ENCODE peak calls at places on chromosomes 1 and 21, in eight cellular contexts. J is HCT116, V is SK-N-SH, W is HepG2, T is endothelial cell of umbilical vein, Z is H1, G is K562, K is GM12878. X is an unnamed sample.
A peak's percentile ranks its signal among the peaks of the same experiment; 100 is the strongest.

GRCh38 chr1:192573499-192573898 is 2.1 kb upstream of the RGS1 start:
- DNase-seq in G (no peak), J (no peak), W (no peak), Z (no peak), V (no peak), T (no peak), K (no peak), X (peak; percentile 16)

GRCh38 chr1:81432089-81432488 is 368.6 kb upstream of the ADGRL2 start:
- DNase-seq in T (no peak), W (no peak), Z (no peak), G (no peak), K (no peak), V (no peak), J (no peak), X (no peak)

GRCh38 chr1:22291494-22291893 is 148.6 kb upstream of the WNT4 start:
- DNase-seq in T (no peak), K (no peak), Z (peak; percentile 34), W (no peak), V (peak; percentile 33), J (no peak), G (no peak), X (no peak)

GRCh38 chr1:70487910-70488665 is 77.0 kb downstream of the CTH start:
- DNase-seq in G (peak; percentile 19), Z (peak; percentile 63), V (peak; percentile 45), T (peak; percentile 51), W (peak; percentile 43), K (peak; percentile 16), J (peak; percentile 46), X (peak; percentile 91)

GRCh38 chr1:224333309-224333926 is 3.4 kb upstream of the NVL start:
- DNase-seq in W (peak; percentile 60), K (peak; percentile 56), V (peak; percentile 57), T (peak; percentile 80), G (peak; percentile 49), J (peak; percentile 57), Z (no peak), X (peak; percentile 81)

GRCh38 chr1:239742416-239743109 is 349.1 kb upstream of the FMN2 start:
- DNase-seq in T (no peak), G (no peak), J (no peak), Z (no peak), W (no peak), V (no peak), K (no peak), X (no peak)

GRCh38 chr1:162159515-162159914 is 90.0 kb downstream of the NOS1AP start:
- DNase-seq in K (no peak), W (peak; percentile 54), G (no peak), V (no peak), J (no peak), Z (no peak), T (no peak), X (no peak)

GRCh38 chr21:45098867-45099266 is 24.5 kb downstream of the ADARB1 start:
- DNase-seq in K (no peak), W (peak; percentile 32), V (peak; percentile 54), T (peak; percentile 46), J (no peak), Z (no peak), G (peak; percentile 46), X (peak; percentile 58)

GRCh38 chr1:32702599-32703478 is at the start of gene SYNC:
- DNase-seq in K (no peak), W (no peak), G (peak; percentile 99), J (no peak), Z (no peak), V (peak; percentile 86), T (no peak), X (peak; percentile 51)

GRCh38 chr1:9861371-9861770 is 37.6 kb upstream of the CLSTN1 start:
- DNase-seq in G (no peak), Z (no peak), V (no peak), K (no peak), W (no peak), T (no peak), J (no peak), X (peak; percentile 57)

GRCh38 chr1:25571522-25571970 is 28.1 kb downstream of the LDLRAP1 start:
- DNase-seq in G (no peak), K (no peak), V (no peak), J (no peak), W (no peak), Z (no peak), T (no peak), X (no peak)

GRCh38 chr1:38265293-38266196 is 219.0 kb upstream of the POU3F1 start:
- DNase-seq in Z (no peak), K (no peak), G (peak; percentile 27), V (no peak), T (no peak), W (no peak), J (no peak), X (no peak)

GRCh38 chr1:162179121-162179520 is 109.6 kb downstream of the NOS1AP start:
- DNase-seq in Z (no peak), W (no peak), J (no peak), K (no peak), V (no peak), G (no peak), T (no peak), X (no peak)

GRCh38 chr21:44082648-44083436 is 24.4 kb upstream of the PWP2 start:
- DNase-seq in T (no peak), W (no peak), V (no peak), G (no peak), J (no peak), Z (no peak), K (no peak), X (no peak)

GRCh38 chr1:220921498-220921897 is 42.3 kb downstream of the HLX start:
- DNase-seq in K (no peak), T (no peak), G (no peak), Z (no peak), W (no peak), J (no peak), V (no peak), X (no peak)

GRCh38 chr1:67674260-67675011 is 10.6 kb upstream of the GADD45A start:
- DNase-seq in K (no peak), V (peak; percentile 75), T (peak; percentile 96), J (no peak), Z (no peak), W (no peak), G (no peak), X (peak; percentile 31)

GRCh38 chr1:241703001-241703400 is 50.9 kb downstream of the WDR64 start:
- DNase-seq in V (no peak), J (no peak), W (no peak), G (no peak), T (no peak), Z (no peak), K (no peak), X (no peak)

DNA sequence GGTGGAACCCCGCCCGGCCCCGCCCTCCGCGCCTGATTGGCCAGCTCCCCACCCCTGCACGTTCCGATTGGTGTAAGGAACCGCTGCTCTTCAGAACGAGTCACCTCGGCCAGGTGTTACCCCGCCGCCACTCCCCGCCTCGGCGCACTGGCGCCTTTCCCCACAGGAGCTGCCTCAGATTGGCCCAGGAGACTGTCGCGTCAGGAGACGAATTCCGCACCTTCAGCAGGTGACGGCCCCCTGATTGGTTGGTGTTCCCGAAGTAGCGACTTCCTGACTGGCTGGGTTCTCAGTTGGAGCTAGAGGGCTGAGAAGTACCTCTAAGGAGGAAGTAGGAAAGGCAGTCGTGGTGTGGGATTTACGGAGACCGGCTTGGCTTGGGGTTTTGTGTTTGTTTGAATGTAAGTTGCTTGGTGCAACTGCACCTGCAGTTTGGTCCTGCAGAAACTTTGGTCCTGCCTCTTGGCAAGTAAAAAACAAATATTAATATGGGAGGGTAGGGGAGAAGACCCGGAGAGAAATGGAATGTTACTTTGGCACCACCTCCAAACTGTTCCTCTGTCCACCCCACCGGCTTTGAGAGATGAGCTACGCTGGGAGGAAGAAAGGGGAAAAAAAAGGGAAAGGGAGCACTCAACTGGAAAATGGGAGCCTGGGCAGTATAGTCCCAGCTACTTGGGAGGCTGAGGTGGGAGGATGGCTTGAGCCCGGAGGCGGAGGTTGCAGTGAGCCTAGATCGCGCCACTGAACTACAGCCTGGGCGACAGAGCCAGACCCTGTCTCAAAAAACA is 411 bp upstream of the F11R start:
- DNase-seq in G (peak; percentile 98), W (peak; percentile 88), J (peak; percentile 99), Z (peak; percentile 93), V (peak; percentile 59), T (peak; percentile 84), K (peak; percentile 66), X (peak; percentile 99)
- TF ChIP-seq POLR2AphosphoS5 in G (peak; percentile 56), W (peak; percentile 81), J (peak; percentile 84), Z (peak; percentile 91), V (no peak), T (no peak), K (peak; percentile 56), X (peak; percentile 93)

GRCh38 chr1:98086796-98087195 is 166.0 kb upstream of the DPYD start:
- DNase-seq in K (no peak), V (no peak), G (no peak), W (peak; percentile 56), Z (no peak), J (peak; percentile 88), T (peak; percentile 95), X (peak; percentile 54)

GRCh38 chr1:98088361-98088760 is 167.5 kb upstream of the DPYD start:
- DNase-seq in Z (no peak), V (no peak), W (no peak), K (no peak), J (no peak), G (no peak), T (no peak), X (no peak)

GRCh38 chr1:98081951-98082350 is 161.1 kb upstream of the DPYD start:
- DNase-seq in V (no peak), W (no peak), G (no peak), K (no peak), J (no peak), T (no peak), Z (no peak), X (no peak)

GRCh38 chr1:98086156-98086555 is 165.3 kb upstream of the DPYD start:
- DNase-seq in Z (no peak), T (no peak), W (no peak), J (no peak), G (no peak), V (no peak), K (no peak), X (no peak)

DNA sequence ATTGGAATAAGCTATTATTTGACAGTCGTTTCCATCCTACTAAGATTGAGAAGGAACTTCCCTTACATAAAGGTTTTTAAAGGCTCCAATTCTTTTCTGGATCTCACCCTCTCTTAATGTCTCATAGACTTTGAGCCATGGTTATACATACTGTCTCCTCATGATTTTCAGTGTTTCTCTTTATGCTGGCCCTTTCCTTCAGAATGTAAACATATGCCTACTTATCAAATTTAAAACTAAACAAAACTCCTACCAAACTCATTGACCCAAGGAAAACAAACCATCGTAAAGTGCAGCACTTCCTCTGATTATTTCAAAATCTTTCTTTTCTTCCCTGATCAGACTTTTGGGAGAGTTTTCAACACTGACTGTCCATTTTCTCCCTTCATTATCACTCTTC is 163.4 kb upstream of the DPYD start:
- DNase-seq in T (no peak), Z (no peak), J (no peak), V (no peak), G (no peak), K (no peak), W (no peak), X (no peak)
- H3K4me2 ChIP-seq in T (no peak overlapping the region), Z (no peak overlapping the region), J (no peak overlapping the region), V (no peak overlapping the region), G (no peak overlapping the region), K (no peak overlapping the region), W (no peak overlapping the region), X (no peak overlapping the region)

GRCh38 chr1:12447849-12448312 is 170.1 kb downstream of the DHRS3 start:
- DNase-seq in K (no peak), W (peak; percentile 38), T (peak; percentile 34), Z (no peak), J (no peak), G (no peak), V (no peak), X (no peak)
- TF ChIP-seq POLR2AphosphoS5 in K (no peak), W (no peak), T (no peak), Z (no peak), J (no peak), G (no peak), V (no peak), X (no peak)

GRCh38 chr1:183164963-183165362 is 21.1 kb upstream of the LAMC2 start:
- DNase-seq in G (no peak), Z (no peak), V (no peak), J (no peak), T (no peak), K (no peak), W (no peak), X (no peak)
- H3K4me2 ChIP-seq in G (no peak overlapping the region), Z (no peak overlapping the region), V (no peak overlapping the region), J (peak overlapping the region; percentile 71), T (no peak overlapping the region), K (no peak overlapping the region), W (no peak overlapping the region), X (no peak overlapping the region)